ENCODE peak calls at places on chromosomes 4 and X, in four cellular contexts. K is HepG2, F is stomach, V is suprapubic skin. H is an unnamed sample. For H3K4me1, the result is how much of the 10 kb centered on the place peaks cover.

GRCh38 chrX:19595036-19595435 is 79.7 kb upstream of the MAP3K15 start:
- DNase-seq in K (no peak), F (no peak), V (no peak), H (no peak)

GRCh38 chrX:100829730-100830129 is 9.5 kb downstream of the CSTF2 start:
- DNase-seq in K (no peak), F (no peak), V (no peak), H (no peak)

GRCh38 chr4:154507170-154507569 is 15.6 kb upstream of the DCHS2 start:
- DNase-seq in K (no peak), F (no peak), V (no peak), H (no peak)

GRCh38 chrX:118675966-118676349 is 51.4 kb upstream of the IL13RA1 start:
- DNase-seq in K (no peak), F (no peak), V (no peak), H (no peak)

GRCh38 chrX:144801786-144802185 is 445.5 kb upstream of the SPANXN1 start:
- DNase-seq in K (no peak), F (no peak), V (no peak), H (no peak)

GRCh38 chr4:83067058-83067639 is 32.2 kb downstream of the COPS4 start:
- DNase-seq in K (no peak), F (no peak), V (no peak), H (no peak)

GRCh38 chr4:3868146-3868840 is 102.1 kb downstream of the ADRA2C start:
- DNase-seq in K (no peak), F (no peak), V (peak), H (no peak)

GRCh38 chr4:88960576-88960975 is 96.4 kb downstream of the FAM13A start:
- DNase-seq in K (no peak), F (no peak), V (no peak), H (no peak)

GRCh38 chrX:41759817-41760216 is 35.8 kb downstream of the GPR82 start:
- DNase-seq in K (peak), F (no peak), V (no peak), H (no peak)

GRCh38 chr4:183318656-183319055 is 1.4 kb downstream of the CLDN22 start:
- DNase-seq in K (no peak), F (peak), V (no peak), H (no peak)

GRCh38 chrX:130696542-130696941 is 206.5 kb downstream of the ENOX2 start:
- DNase-seq in K (no peak), F (no peak), V (no peak), H (no peak)

GRCh38 chrX:154545673-154546274 is 872 bp downstream of the G6PD start:
- DNase-seq in K (no peak), F (no peak), V (no peak), H (no peak)

GRCh38 chr4:105944535-105944934 is 49.3 kb downstream of the NPNT start:
- DNase-seq in K (no peak), F (no peak), V (no peak), H (no peak)

GRCh38 chr4:113024373-113024772 is 25.1 kb upstream of the ANK2 start:
- DNase-seq in K (no peak), F (no peak), V (no peak), H (no peak)

GRCh38 chr4:3312362-3312761 is 19.5 kb downstream of the RGS12 start:
- DNase-seq in K (no peak), F (peak), V (no peak), H (no peak)

GRCh38 chrX:34849371-34849770 is 93.2 kb upstream of the FAM47B start:
- DNase-seq in K (no peak), F (no peak), V (no peak), H (no peak)

GRCh38 chrX:153970398-153971123 is 1.1 kb downstream of the HCFC1 start:
- DNase-seq in K (peak), F (no peak), V (no peak), H (no peak)

GRCh38 chr4:142550955-142551354 is 295.1 kb downstream of the INPP4B start:
- DNase-seq in K (no peak), F (no peak), V (no peak), H (no peak)

GRCh38 chr4:692771-693554 is 4.0 kb upstream of the SLC49A3 start:
- DNase-seq in K (peak), F (no peak), V (no peak), H (peak)

GRCh38 chrX:150767475-150768131 is 74.4 kb downstream of the MTMR1 start:
- DNase-seq in K (no peak), F (no peak), V (no peak), H (no peak)

GRCh38 chr4:56821394-56822263 is at the start of gene SPINK2:
- DNase-seq in K (no peak), F (peak), V (no peak), H (peak)

GRCh38 chrX:107773206-107773605 is 2.4 kb downstream of the TSC22D3 start:
- DNase-seq in K (no peak), F (no peak), V (no peak), H (no peak)

GRCh38 chr4:8908206-8908893 is 36.7 kb upstream of the HMX1 start:
- DNase-seq in K (no peak), F (peak), V (peak), H (no peak)

GRCh38 chr4:125714845-125715244 is 400.1 kb downstream of the FAT4 start:
- DNase-seq in K (no peak), F (no peak), V (no peak), H (no peak)

GRCh38 chrX:18377802-18378201 is 23.3 kb upstream of the SCML2 start:
- DNase-seq in K (peak), F (peak), V (no peak), H (no peak)

GRCh38 chr4:142913461-142914030 is 67.4 kb upstream of the INPP4B start:
- DNase-seq in K (no peak), F (no peak), V (no peak), H (no peak)

GRCh38 chr4:154293427-154293826 is 198.2 kb downstream of the DCHS2 start:
- DNase-seq in K (no peak), F (no peak), V (no peak), H (no peak)

GRCh38 chr4:158299459-158300007 is 89.2 kb downstream of the TMEM144 start:
- DNase-seq in K (peak), F (no peak), V (no peak), H (no peak)

GRCh38 chr4:182901337-182901736 is 15.8 kb downstream of the DCTD start:
- DNase-seq in K (no peak), F (no peak), V (no peak), H (no peak)

DNA sequence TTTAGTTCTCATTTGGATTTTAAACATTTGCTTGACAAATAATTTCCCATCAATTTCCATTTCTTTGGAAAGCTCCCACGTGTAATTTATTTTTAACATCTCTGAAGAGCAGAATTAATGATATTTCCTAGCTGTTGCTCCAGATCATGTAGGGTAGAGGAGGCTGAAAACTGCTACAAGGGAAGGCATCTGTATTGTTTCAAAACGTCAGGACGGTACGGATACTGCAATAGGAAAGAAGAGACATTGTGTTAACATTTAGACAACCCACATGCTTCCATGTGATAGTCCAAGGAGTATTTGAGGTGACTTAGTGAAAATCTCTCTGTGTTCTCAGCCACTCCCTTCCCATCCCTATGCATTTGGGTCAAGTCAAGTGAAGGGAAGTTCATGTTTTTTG is 15.4 kb upstream of the ADH1B start:
- DNase-seq in K (no peak), F (no peak), V (no peak), H (no peak)
- TF ChIP-seq POLR2AphosphoS5 in K (no peak), F (no peak), V (no peak), H (no peak)

GRCh38 chr4:40195182-40196177 is 1.4 kb upstream of the RHOH start:
- DNase-seq in K (no peak), F (no peak), V (no peak), H (no peak)
- H3K4me1 ChIP-seq in K (half or more), F (under half), V (under half), H (under half)

GRCh38 chr4:1830642-1831228 is 25.2 kb downstream of the LETM1 start:
- DNase-seq in K (no peak), F (no peak), V (no peak), H (no peak)
- TF ChIP-seq POLR2A in K (no peak), F (no peak), V (no peak), H (no peak)

DNA sequence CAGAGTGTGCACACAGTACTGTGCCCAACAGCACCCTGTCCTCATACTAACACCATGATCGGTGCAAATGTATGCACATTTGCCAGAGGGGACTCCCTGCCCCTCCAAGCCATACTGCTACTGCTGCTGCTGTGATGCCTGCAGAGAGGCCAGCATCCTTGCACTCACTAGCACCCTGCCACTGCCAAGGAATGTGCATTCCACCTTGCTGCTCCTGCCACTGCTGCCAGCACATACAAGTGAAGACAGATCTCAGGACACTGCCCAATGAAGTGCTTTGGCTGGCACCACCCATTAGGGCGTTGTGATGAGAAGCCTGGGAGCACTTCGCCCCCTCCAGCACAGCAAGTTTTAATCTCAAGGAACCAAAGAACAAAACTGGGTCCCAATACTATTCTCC is 146.3 kb upstream of the DMD start:
- DNase-seq in K (no peak), F (no peak), V (no peak), H (no peak)
- TF ChIP-seq POLR2AphosphoS5 in K (no peak), F (no peak), V (no peak), H (no peak)